ENCODE peak calls at places on chromosome 3, in six cellular contexts. V, A, P, S, T and E are unnamed samples.
A peak's percentile ranks its signal among the peaks of the same experiment; 100 is the strongest.

GRCh38 chr3:106035618-106036017 is 166.8 kb upstream of the CBLB start:
- DNase-seq in V (no peak), A (no peak), P (no peak), S (no peak), T (no peak), E (no peak)

GRCh38 chr3:163811996-163812395 is 1266.3 kb downstream of the SI start:
- DNase-seq in V (no peak), A (no peak), P (no peak), S (no peak), T (no peak), E (no peak)

GRCh38 chr3:11626084-11626463 is 17.6 kb downstream of the VGLL4 start:
- DNase-seq in V (no peak), A (no peak), P (peak; percentile 52), S (no peak), T (no peak), E (no peak)

GRCh38 chr3:4693620-4694019 is 200.5 kb downstream of the ITPR1 start:
- DNase-seq in V (no peak), A (no peak), P (peak; percentile 42), S (no peak), T (no peak), E (no peak)

GRCh38 chr3:188003188-188004171 is 150.5 kb upstream of the LPP start:
- DNase-seq in V (no peak), A (no peak), P (no peak), S (peak; percentile 50), T (no peak), E (no peak)

GRCh38 chr3:16319307-16319706 is 54.3 kb downstream of the OXNAD1 start:
- DNase-seq in V (no peak), A (peak; percentile 85), P (no peak), S (no peak), T (peak; percentile 23), E (peak; percentile 14)

GRCh38 chr3:62587169-62587568 is 213.8 kb upstream of the FEZF2 start:
- DNase-seq in V (no peak), A (no peak), P (no peak), S (no peak), T (no peak), E (peak; percentile 97)

GRCh38 chr3:155956508-155957411 is 86.3 kb downstream of the GMPS start:
- DNase-seq in V (no peak), A (no peak), P (no peak), S (no peak), T (no peak), E (no peak)

GRCh38 chr3:46242120-46242519 is at the start of gene CCR3:
- DNase-seq in V (no peak), A (no peak), P (no peak), S (no peak), T (no peak), E (no peak)

GRCh38 chr3:69058180-69058946 is 6.2 kb upstream of the TMF1 start:
- DNase-seq in V (no peak), A (no peak), P (peak; percentile 27), S (no peak), T (no peak), E (no peak)

GRCh38 chr3:85387913-85388510 is 429.2 kb downstream of the CADM2 start:
- DNase-seq in V (no peak), A (no peak), P (no peak), S (no peak), T (no peak), E (no peak)

GRCh38 chr3:59607628-59608027 is 557.8 kb upstream of the CFAP20DC start:
- DNase-seq in V (no peak), A (no peak), P (no peak), S (no peak), T (peak; percentile 27), E (peak; percentile 49)

GRCh38 chr3:116473602-116474001 is 28.3 kb upstream of the LSAMP start:
- DNase-seq in V (peak; percentile 14), A (no peak), P (no peak), S (no peak), T (no peak), E (no peak)

GRCh38 chr3:126672741-126673140 is 17.8 kb upstream of the TXNRD3 start:
- DNase-seq in V (no peak), A (no peak), P (no peak), S (no peak), T (no peak), E (no peak)

GRCh38 chr3:184808021-184808420 is 3.9 kb upstream of the VPS8 start:
- DNase-seq in V (no peak), A (no peak), P (no peak), S (no peak), T (no peak), E (no peak)

GRCh38 chr3:125191256-125191655 is 21.3 kb downstream of the SLC12A8 start:
- DNase-seq in V (no peak), A (no peak), P (no peak), S (no peak), T (no peak), E (peak; percentile 32)

GRCh38 chr3:126147932-126148683 is 32.3 kb downstream of the ALDH1L1 start:
- DNase-seq in V (no peak), A (no peak), P (no peak), S (no peak), T (no peak), E (no peak)

GRCh38 chr3:12005951-12006625 is 1.9 kb downstream of the SYN2 start:
- DNase-seq in V (no peak), A (no peak), P (no peak), S (no peak), T (no peak), E (no peak)

GRCh38 chr3:122797291-122797690 is 2.4 kb downstream of the SLC49A4 start:
- DNase-seq in V (no peak), A (no peak), P (no peak), S (no peak), T (no peak), E (no peak)

GRCh38 chr3:161343986-161344385 is 27.3 kb downstream of the SPTSSB start:
- DNase-seq in V (no peak), A (no peak), P (no peak), S (no peak), T (no peak), E (no peak)

GRCh38 chr3:195080571-195081141 is 190.3 kb downstream of the XXYLT1 start:
- DNase-seq in V (no peak), A (no peak), P (no peak), S (no peak), T (no peak), E (no peak)

GRCh38 chr3:109234300-109234699 is 82.0 kb downstream of the DPPA2 start:
- DNase-seq in V (no peak), A (no peak), P (no peak), S (no peak), T (no peak), E (no peak)

GRCh38 chr3:56801151-56801596 is 575 bp downstream of the ARHGEF3 start:
- DNase-seq in V (no peak), A (no peak), P (peak; percentile 25), S (no peak), T (no peak), E (no peak)